ENCODE peak calls at places on chromosomes 12 and 14, in five cellular contexts. One of them, this sample, is unnamed.

GRCh38 chr14:106269029-106269428 is 742.6 kb downstream of the TMEM121 start:
- DNase-seq in IMR-90: no peak
- DNase-seq in spleen: no peak
- DNase-seq in sigmoid colon: no peak
- DNase-seq in PC-3: no peak
- DNase-seq in this sample: no peak

GRCh38 chr14:91373591-91374245 is 43.9 kb downstream of the CCDC88C start:
- DNase-seq in spleen: no peak
- DNase-seq in PC-3: peak
- DNase-seq in IMR-90: no peak
- DNase-seq in sigmoid colon: no peak
- DNase-seq in this sample: no peak

GRCh38 chr14:90398315-90398811 is 1.5 kb downstream of the CALM1 start:
- DNase-seq in PC-3: peak
- DNase-seq in IMR-90: no peak
- DNase-seq in sigmoid colon: peak
- DNase-seq in spleen: peak
- DNase-seq in this sample: peak

GRCh38 chr14:88323520-88324199 is 591 bp upstream of the KCNK10 start:
- DNase-seq in IMR-90: peak
- DNase-seq in PC-3: no peak
- DNase-seq in sigmoid colon: no peak
- DNase-seq in spleen: peak
- DNase-seq in this sample: no peak

GRCh38 chr14:92759679-92760523 is 11.5 kb upstream of the LGMN start:
- DNase-seq in PC-3: no peak
- DNase-seq in sigmoid colon: no peak
- DNase-seq in spleen: no peak
- DNase-seq in IMR-90: no peak
- DNase-seq in this sample: no peak

GRCh38 chr12:69095765-69096477 is 143.4 kb upstream of the CPSF6 start:
- DNase-seq in sigmoid colon: no peak
- DNase-seq in spleen: no peak
- DNase-seq in IMR-90: no peak
- DNase-seq in PC-3: no peak
- DNase-seq in this sample: peak

GRCh38 chr14:77313374-77313773 is 7.3 kb downstream of the POMT2 start:
- DNase-seq in IMR-90: no peak
- DNase-seq in PC-3: no peak
- DNase-seq in spleen: no peak
- DNase-seq in sigmoid colon: peak
- DNase-seq in this sample: no peak

GRCh38 chr12:91355150-91356006 is 172.8 kb upstream of the DCN start:
- DNase-seq in spleen: peak
- DNase-seq in PC-3: peak
- DNase-seq in IMR-90: peak
- DNase-seq in sigmoid colon: peak
- DNase-seq in this sample: peak

GRCh38 chr14:23281247-23281646 is 4.7 kb downstream of the HOMEZ start:
- DNase-seq in sigmoid colon: no peak
- DNase-seq in IMR-90: no peak
- DNase-seq in spleen: no peak
- DNase-seq in PC-3: no peak
- DNase-seq in this sample: no peak

GRCh38 chr14:64826845-64827244 is 52.9 kb downstream of the SPTB start:
- DNase-seq in spleen: no peak
- DNase-seq in IMR-90: no peak
- DNase-seq in sigmoid colon: no peak
- DNase-seq in PC-3: no peak
- DNase-seq in this sample: no peak

GRCh38 chr12:123761841-123762714 is at the start of gene DNAH10:
- DNase-seq in IMR-90: no peak
- DNase-seq in sigmoid colon: peak
- DNase-seq in spleen: peak
- DNase-seq in PC-3: no peak
- DNase-seq in this sample: no peak

GRCh38 chr14:33945329-33945728 is 5.5 kb downstream of the EGLN3 start:
- DNase-seq in spleen: no peak
- DNase-seq in PC-3: no peak
- DNase-seq in sigmoid colon: no peak
- DNase-seq in IMR-90: no peak
- DNase-seq in this sample: no peak

GRCh38 chr14:104936361-104937155 is 11.9 kb downstream of the PLD4 start:
- DNase-seq in IMR-90: no peak
- DNase-seq in PC-3: no peak
- DNase-seq in spleen: no peak
- DNase-seq in sigmoid colon: peak
- DNase-seq in this sample: no peak

GRCh38 chr12:104313568-104314241 is 10.2 kb downstream of the EID3 start:
- DNase-seq in sigmoid colon: no peak
- DNase-seq in IMR-90: no peak
- DNase-seq in spleen: no peak
- DNase-seq in PC-3: no peak
- DNase-seq in this sample: no peak

GRCh38 chr12:75660805-75661404 is 149.5 kb upstream of the KRR1 start:
- DNase-seq in sigmoid colon: no peak
- DNase-seq in spleen: no peak
- DNase-seq in PC-3: peak
- DNase-seq in IMR-90: peak
- DNase-seq in this sample: no peak

GRCh38 chr14:91361236-91361811 is 56.3 kb downstream of the CCDC88C start:
- DNase-seq in sigmoid colon: no peak
- DNase-seq in PC-3: no peak
- DNase-seq in IMR-90: peak
- DNase-seq in spleen: no peak
- DNase-seq in this sample: no peak

GRCh38 chr12:51171884-51172514 is 936 bp downstream of the TFCP2 start:
- DNase-seq in PC-3: peak
- DNase-seq in IMR-90: peak
- DNase-seq in sigmoid colon: no peak
- DNase-seq in spleen: no peak
- DNase-seq in this sample: peak

GRCh38 chr12:13661005-13661887 is 320.2 kb downstream of the GRIN2B start:
- DNase-seq in PC-3: peak
- DNase-seq in spleen: no peak
- DNase-seq in sigmoid colon: peak
- DNase-seq in IMR-90: peak
- DNase-seq in this sample: peak

GRCh38 chr12:114680498-114681148 is 3.4 kb downstream of the TBX3 start:
- DNase-seq in sigmoid colon: no peak
- DNase-seq in PC-3: peak
- DNase-seq in IMR-90: no peak
- DNase-seq in spleen: no peak
- DNase-seq in this sample: no peak
- H3K4me3 ChIP-seq in sigmoid colon: peak
- H3K4me3 ChIP-seq in PC-3: peak
- H3K4me3 ChIP-seq in IMR-90: peak
- H3K4me3 ChIP-seq in spleen: peak
- H3K4me3 ChIP-seq in this sample: peak

GRCh38 chr12:54022960-54023884 is 5.0 kb upstream of the HOXC6 start:
- DNase-seq in IMR-90: no peak
- DNase-seq in sigmoid colon: no peak
- DNase-seq in PC-3: no peak
- DNase-seq in spleen: peak
- DNase-seq in this sample: no peak
- H3K27ac ChIP-seq in IMR-90: no peak
- H3K27ac ChIP-seq in sigmoid colon: no peak
- H3K27ac ChIP-seq in PC-3: no peak
- H3K27ac ChIP-seq in spleen: no peak
- H3K27ac ChIP-seq in this sample: no peak

GRCh38 chr12:129185855-129186254 is 332.6 kb downstream of the GLT1D1 start:
- DNase-seq in PC-3: no peak
- DNase-seq in sigmoid colon: no peak
- DNase-seq in IMR-90: no peak
- DNase-seq in spleen: no peak
- DNase-seq in this sample: peak
- TF ChIP-seq CTCF in PC-3: no peak
- TF ChIP-seq CTCF in sigmoid colon: no peak
- TF ChIP-seq CTCF in IMR-90: no peak
- TF ChIP-seq CTCF in spleen: no peak
- TF ChIP-seq CTCF in this sample: no peak

GRCh38 chr12:9721394-9722092 is 11.4 kb downstream of the CLECL1 start:
- DNase-seq in sigmoid colon: no peak
- DNase-seq in PC-3: peak
- DNase-seq in spleen: no peak
- DNase-seq in IMR-90: peak
- DNase-seq in this sample: no peak

GRCh38 chr12:9725471-9725870 is 7.4 kb downstream of the CLECL1 start:
- DNase-seq in IMR-90: no peak
- DNase-seq in spleen: no peak
- DNase-seq in sigmoid colon: no peak
- DNase-seq in PC-3: no peak
- DNase-seq in this sample: no peak

GRCh38 chr12:9719835-9720234 is 13.1 kb downstream of the CLECL1 start:
- DNase-seq in PC-3: no peak
- DNase-seq in sigmoid colon: no peak
- DNase-seq in spleen: no peak
- DNase-seq in IMR-90: no peak
- DNase-seq in this sample: no peak

GRCh38 chr12:9727813-9728212 is 5.1 kb downstream of the CLECL1 start:
- DNase-seq in sigmoid colon: no peak
- DNase-seq in spleen: no peak
- DNase-seq in IMR-90: no peak
- DNase-seq in PC-3: no peak
- DNase-seq in this sample: no peak

GRCh38 chr12:9724023-9724422 is 8.9 kb downstream of the CLECL1 start:
- DNase-seq in sigmoid colon: no peak
- DNase-seq in PC-3: no peak
- DNase-seq in IMR-90: no peak
- DNase-seq in spleen: no peak
- DNase-seq in this sample: no peak
- H3K4me3 ChIP-seq in sigmoid colon: no peak
- H3K4me3 ChIP-seq in PC-3: no peak
- H3K4me3 ChIP-seq in IMR-90: no peak
- H3K4me3 ChIP-seq in spleen: no peak
- H3K4me3 ChIP-seq in this sample: no peak

DNA sequence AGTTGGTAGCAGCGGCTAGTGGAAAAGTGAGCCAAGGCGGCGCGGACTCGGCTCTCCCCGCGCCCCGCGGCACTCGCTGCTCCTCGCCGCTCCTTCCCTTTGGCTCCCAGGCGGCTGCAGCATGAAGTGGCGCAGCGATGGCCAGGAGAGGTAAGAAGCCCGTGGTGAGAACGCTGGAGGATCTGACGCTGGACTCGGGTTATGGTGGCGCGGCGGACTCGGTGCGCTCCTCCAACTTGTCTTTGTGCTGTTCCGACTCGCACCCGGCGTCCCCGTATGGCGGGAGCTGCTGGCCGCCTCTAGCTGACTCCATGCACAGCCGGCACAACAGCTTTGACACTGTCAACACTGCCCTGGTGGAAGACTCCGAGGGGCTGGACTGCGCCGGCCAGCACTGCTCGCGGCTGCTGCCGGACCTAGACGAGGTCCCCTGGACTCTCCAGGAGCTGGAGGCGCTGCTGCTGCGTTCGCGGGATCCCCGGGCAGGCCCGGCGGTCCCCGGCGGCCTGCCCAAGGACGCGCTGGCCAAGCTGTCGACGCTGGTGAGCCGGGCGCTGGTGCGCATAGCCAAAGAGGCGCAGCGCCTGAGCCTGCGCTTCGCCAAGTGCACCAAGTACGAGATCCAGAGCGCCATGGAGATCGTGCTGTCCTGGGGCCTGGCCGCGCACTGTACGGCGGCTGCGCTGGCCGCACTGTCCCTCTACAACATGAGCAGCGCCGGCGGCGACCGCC is 225.6 kb upstream of the CRY1 start:
- DNase-seq in PC-3: peak
- DNase-seq in sigmoid colon: no peak
- DNase-seq in IMR-90: peak
- DNase-seq in spleen: peak
- DNase-seq in this sample: peak
- H3K27ac ChIP-seq in PC-3: no peak
- H3K27ac ChIP-seq in sigmoid colon: no peak
- H3K27ac ChIP-seq in IMR-90: no peak
- H3K27ac ChIP-seq in spleen: no peak
- H3K27ac ChIP-seq in this sample: no peak

GRCh38 chr12:116882742-116883141 is 1.5 kb upstream of the HRK start:
- DNase-seq in sigmoid colon: no peak
- DNase-seq in PC-3: peak
- DNase-seq in spleen: peak
- DNase-seq in IMR-90: peak
- DNase-seq in this sample: peak
- TF ChIP-seq CTCF in sigmoid colon: no peak
- TF ChIP-seq CTCF in PC-3: peak
- TF ChIP-seq CTCF in spleen: peak
- TF ChIP-seq CTCF in IMR-90: peak
- TF ChIP-seq CTCF in this sample: peak

DNA sequence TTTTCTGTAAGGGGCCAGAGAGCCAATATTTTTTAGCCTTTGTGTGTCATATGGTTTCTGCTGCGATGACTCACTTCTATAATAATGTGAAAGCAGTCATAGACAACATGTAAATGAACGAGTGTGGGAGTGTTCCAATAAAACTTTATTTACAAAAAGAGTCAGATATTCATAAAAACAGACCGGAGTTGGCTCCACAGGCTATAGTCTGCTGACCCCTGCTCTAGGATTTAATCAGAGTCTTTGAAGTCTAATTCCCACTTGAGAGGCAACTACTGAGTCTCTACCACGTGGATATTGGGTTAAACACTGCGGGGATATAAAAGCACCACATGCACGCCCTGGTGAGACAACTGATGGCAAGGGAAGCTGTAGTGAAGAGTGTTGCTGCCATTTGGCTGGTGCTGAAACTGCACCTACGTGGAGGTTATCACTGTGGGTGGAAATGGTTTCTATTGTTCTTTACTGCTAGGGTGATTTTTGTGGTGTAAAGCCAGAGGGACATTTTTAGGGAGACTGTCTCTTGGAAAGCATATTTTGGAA is 3.6 kb upstream of the NINJ2 start:
- DNase-seq in sigmoid colon: no peak
- DNase-seq in PC-3: peak
- DNase-seq in IMR-90: peak
- DNase-seq in spleen: no peak
- DNase-seq in this sample: no peak
- H3K4me3 ChIP-seq in sigmoid colon: no peak
- H3K4me3 ChIP-seq in PC-3: no peak
- H3K4me3 ChIP-seq in IMR-90: no peak
- H3K4me3 ChIP-seq in spleen: no peak
- H3K4me3 ChIP-seq in this sample: no peak

DNA sequence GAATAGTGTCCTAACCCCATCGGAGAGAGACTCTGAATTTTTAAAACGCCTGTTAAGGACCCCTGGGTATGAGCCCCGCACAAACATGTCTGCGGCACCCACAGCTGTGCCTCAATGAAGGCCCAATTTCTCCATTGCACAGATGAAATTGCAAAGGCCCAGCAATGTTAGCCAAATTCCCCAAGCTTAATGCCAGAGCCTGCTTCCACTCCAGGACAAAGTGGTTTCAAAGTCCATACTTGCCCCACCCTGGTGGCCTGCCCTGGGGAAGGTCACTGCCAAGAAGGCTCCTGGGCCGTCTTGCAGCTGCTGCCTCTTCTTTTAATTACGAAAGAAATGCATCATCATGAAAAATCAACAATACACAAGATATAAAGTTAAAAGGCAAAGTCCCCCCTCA is 1179.7 kb downstream of the VRK1 start:
- DNase-seq in PC-3: no peak
- DNase-seq in IMR-90: no peak
- DNase-seq in spleen: no peak
- DNase-seq in sigmoid colon: no peak
- DNase-seq in this sample: no peak
- H3K27ac ChIP-seq in PC-3: no peak
- H3K27ac ChIP-seq in IMR-90: no peak
- H3K27ac ChIP-seq in spleen: peak
- H3K27ac ChIP-seq in sigmoid colon: peak
- H3K27ac ChIP-seq in this sample: no peak

GRCh38 chr12:19979584-19979983 is 388.8 kb upstream of the PDE3A start:
- DNase-seq in spleen: no peak
- DNase-seq in PC-3: no peak
- DNase-seq in sigmoid colon: no peak
- DNase-seq in IMR-90: no peak
- DNase-seq in this sample: no peak
- TF ChIP-seq CTCF in spleen: no peak
- TF ChIP-seq CTCF in PC-3: no peak
- TF ChIP-seq CTCF in sigmoid colon: no peak
- TF ChIP-seq CTCF in IMR-90: no peak
- TF ChIP-seq CTCF in this sample: no peak

This sample was measured in brain microvascular endothelial cell.